ENCODE peak calls at places on chromosome 3, in four cellular contexts. Q, P, A and W are unnamed samples. For H3K4me1, the result is how much of the 10 kb centered on the place peaks cover.

GRCh38 chr3:86180696-86181095 is 810.3 kb downstream of the VGLL3 start:
- DNase-seq in Q (no peak), P (no peak), A (no peak), W (no peak)

GRCh38 chr3:79598594-79598993 is 169.2 kb downstream of the ROBO1 start:
- DNase-seq in Q (no peak), P (no peak), A (no peak), W (no peak)

GRCh38 chr3:27567251-27567650 is 83.1 kb upstream of the SLC4A7 start:
- DNase-seq in Q (no peak), P (no peak), A (no peak), W (no peak)

GRCh38 chr3:108907194-108907593 is 46.5 kb downstream of the GUCA1C start:
- DNase-seq in Q (no peak), P (no peak), A (no peak), W (no peak)

GRCh38 chr3:1967525-1967924 is 131.1 kb upstream of the CNTN4 start:
- DNase-seq in Q (no peak), P (no peak), A (no peak), W (no peak)

GRCh38 chr3:61772439-61772838 is 211.1 kb downstream of the PTPRG start:
- DNase-seq in Q (no peak), P (no peak), A (no peak), W (no peak)

GRCh38 chr3:12897537-12898289 is 56.3 kb upstream of the RPL32 start:
- DNase-seq in Q (no peak), P (no peak), A (peak), W (peak)

GRCh38 chr3:71872256-71872655 is 87.3 kb upstream of the PROK2 start:
- DNase-seq in Q (no peak), P (no peak), A (no peak), W (no peak)

GRCh38 chr3:45992133-45992729 is 3.4 kb downstream of the FYCO1 start:
- DNase-seq in Q (no peak), P (no peak), A (no peak), W (peak)

GRCh38 chr3:126293370-126294082 is 63.7 kb downstream of the KLF15 start:
- DNase-seq in Q (no peak), P (peak), A (peak), W (no peak)

GRCh38 chr3:38755130-38755529 is 60.9 kb downstream of the SCN10A start:
- DNase-seq in Q (no peak), P (peak), A (no peak), W (no peak)

GRCh38 chr3:79247367-79248103 is 520.3 kb downstream of the ROBO1 start:
- DNase-seq in Q (no peak), P (peak), A (peak), W (no peak)

GRCh38 chr3:37386627-37387230 is 212.3 kb upstream of the LRRFIP2 start:
- DNase-seq in Q (no peak), P (peak), A (no peak), W (no peak)

GRCh38 chr3:150248116-150248864 is 159.8 kb upstream of the TSC22D2 start:
- DNase-seq in Q (no peak), P (peak), A (no peak), W (no peak)

GRCh38 chr3:86958534-86958933 is 32.4 kb downstream of the VGLL3 start:
- DNase-seq in Q (no peak), P (peak), A (no peak), W (no peak)

GRCh38 chr3:162605651-162606204 is 1109.1 kb downstream of the OTOL1 start:
- DNase-seq in Q (no peak), P (no peak), A (no peak), W (no peak)

GRCh38 chr3:66196633-66197032 is 24.2 kb upstream of the SLC25A26 start:
- DNase-seq in Q (no peak), P (no peak), A (no peak), W (no peak)

GRCh38 chr3:48275292-48276027 is 34.6 kb downstream of the ZNF589 start:
- DNase-seq in Q (no peak), P (no peak), A (no peak), W (no peak)

GRCh38 chr3:186653984-186654383 is 11.8 kb upstream of the HRG start:
- DNase-seq in Q (no peak), P (peak), A (no peak), W (no peak)

GRCh38 chr3:111465081-111465670 is 76.8 kb upstream of the CD96 start:
- DNase-seq in Q (no peak), P (no peak), A (no peak), W (no peak)

GRCh38 chr3:37457392-37458065 is 283.1 kb upstream of the LRRFIP2 start:
- DNase-seq in Q (peak), P (peak), A (peak), W (peak)

GRCh38 chr3:172127929-172128580 is 88.7 kb downstream of the FNDC3B start:
- DNase-seq in Q (no peak), P (no peak), A (no peak), W (no peak)

GRCh38 chr3:183586477-183586876 is 31.0 kb upstream of the KLHL6 start:
- DNase-seq in Q (no peak), P (no peak), A (no peak), W (no peak)

GRCh38 chr3:191329654-191330308 is 545 bp downstream of the UTS2B start:
- DNase-seq in Q (peak), P (peak), A (peak), W (peak)

GRCh38 chr3:41198526-41198925 is 779 bp upstream of the CTNNB1 start:
- DNase-seq in Q (no peak), P (peak), A (no peak), W (peak)

GRCh38 chr3:141477224-141477623 is 9.6 kb upstream of the RASA2 start:
- DNase-seq in Q (no peak), P (peak), A (no peak), W (no peak)

GRCh38 chr3:15997274-15997943 is 177.1 kb upstream of the GALNT15 start:
- DNase-seq in Q (no peak), P (no peak), A (no peak), W (no peak)

GRCh38 chr3:47019201-47019600 is 39.7 kb downstream of the NBEAL2 start:
- DNase-seq in Q (no peak), P (no peak), A (no peak), W (no peak)

GRCh38 chr3:83514130-83514914 is 1444.5 kb upstream of the CADM2 start:
- DNase-seq in Q (no peak), P (no peak), A (no peak), W (no peak)

GRCh38 chr3:108972482-108972881 is 18.8 kb upstream of the GUCA1C start:
- DNase-seq in Q (no peak), P (no peak), A (no peak), W (no peak)

GRCh38 chr3:12187448-12188327 is 29.0 kb upstream of the TIMP4 start:
- DNase-seq in Q (no peak), P (peak), A (no peak), W (no peak)

GRCh38 chr3:179181021-179181472 is 32.9 kb downstream of the PIK3CA start:
- DNase-seq in Q (no peak), P (peak), A (no peak), W (no peak)

GRCh38 chr3:185729335-185729715 is 95.5 kb downstream of the IGF2BP2 start:
- DNase-seq in Q (no peak), P (peak), A (no peak), W (no peak)

GRCh38 chr3:98731720-98732238 is 31.4 kb upstream of the ST3GAL6 start:
- DNase-seq in Q (no peak), P (no peak), A (no peak), W (no peak)

GRCh38 chr3:174955513-174956001 is 96.4 kb downstream of the NAALADL2 start:
- DNase-seq in Q (no peak), P (peak), A (no peak), W (no peak)

GRCh38 chr3:62758296-62759066 is 116.7 kb downstream of the CADPS start:
- DNase-seq in Q (no peak), P (no peak), A (no peak), W (no peak)

GRCh38 chr3:59108091-59108815 is 58.4 kb upstream of the CFAP20DC start:
- DNase-seq in Q (no peak), P (no peak), A (no peak), W (no peak)

GRCh38 chr3:64262574-64263114 is 37.4 kb upstream of the PRICKLE2 start:
- DNase-seq in Q (no peak), P (no peak), A (no peak), W (no peak)
- H3K4me1 ChIP-seq in Q (half or more), P (under half), A (under half), W (under half)

GRCh38 chr3:119498188-119498987 is at the start of gene TIMMDC1:
- DNase-seq in Q (peak), P (peak), A (peak), W (peak)

GRCh38 chr3:119492810-119493209 is 5.5 kb upstream of the TIMMDC1 start:
- DNase-seq in Q (no peak), P (no peak), A (no peak), W (no peak)

GRCh38 chr3:119497824-119498187 is 541 bp upstream of the TIMMDC1 start:
- DNase-seq in Q (no peak), P (peak), A (peak), W (no peak)

GRCh38 chr3:119492128-119492527 is 6.2 kb upstream of the TIMMDC1 start:
- DNase-seq in Q (no peak), P (no peak), A (no peak), W (no peak)

DNA sequence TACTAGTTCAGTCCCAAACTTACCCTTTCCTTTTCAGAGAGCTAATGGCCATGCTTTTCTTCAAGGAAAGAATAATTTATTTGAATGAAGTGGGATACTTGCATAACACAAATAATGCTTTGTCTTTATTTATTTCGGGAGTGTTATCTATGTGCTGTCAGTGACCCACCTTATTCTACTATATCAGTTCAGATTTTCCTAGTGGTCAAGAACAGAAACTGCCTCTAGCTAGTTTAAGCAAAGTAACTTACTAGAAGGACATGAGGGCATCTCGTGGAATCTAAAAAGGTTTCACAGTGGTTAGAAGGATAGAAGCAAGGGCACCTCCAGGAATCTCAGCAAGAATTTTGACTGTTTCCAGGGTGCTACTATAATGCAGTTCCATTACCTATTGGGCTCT is 3.8 kb upstream of the TIMMDC1 start:
- DNase-seq in Q (no peak), P (no peak), A (no peak), W (no peak)
- TF ChIP-seq CTCF in Q (no peak), P (peak), A (no peak), W (no peak)

DNA sequence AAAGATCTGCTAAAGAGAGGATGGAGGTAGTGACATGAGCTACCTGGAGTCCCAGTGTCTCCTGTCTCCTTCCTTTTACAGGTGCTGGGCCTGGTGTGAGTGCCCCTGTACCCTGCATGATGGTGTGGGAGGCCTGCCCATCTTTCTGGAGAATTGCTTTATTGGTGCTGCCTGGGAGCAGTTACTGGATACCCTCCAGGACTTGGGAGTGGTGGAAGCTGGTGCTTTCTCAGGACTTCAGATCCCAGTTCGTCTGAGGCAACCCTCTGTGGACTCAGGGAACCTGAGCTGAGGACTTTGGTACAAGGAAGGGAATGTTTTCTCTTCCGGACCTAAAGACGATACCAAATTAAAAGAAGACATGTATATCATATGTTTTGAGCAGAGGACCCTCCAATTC is 18.3 kb upstream of the NUDT16 start:
- DNase-seq in Q (no peak), P (no peak), A (no peak), W (no peak)
- H3K4me1 ChIP-seq in Q (under half), P (under half), A (under half), W (under half)

DNA sequence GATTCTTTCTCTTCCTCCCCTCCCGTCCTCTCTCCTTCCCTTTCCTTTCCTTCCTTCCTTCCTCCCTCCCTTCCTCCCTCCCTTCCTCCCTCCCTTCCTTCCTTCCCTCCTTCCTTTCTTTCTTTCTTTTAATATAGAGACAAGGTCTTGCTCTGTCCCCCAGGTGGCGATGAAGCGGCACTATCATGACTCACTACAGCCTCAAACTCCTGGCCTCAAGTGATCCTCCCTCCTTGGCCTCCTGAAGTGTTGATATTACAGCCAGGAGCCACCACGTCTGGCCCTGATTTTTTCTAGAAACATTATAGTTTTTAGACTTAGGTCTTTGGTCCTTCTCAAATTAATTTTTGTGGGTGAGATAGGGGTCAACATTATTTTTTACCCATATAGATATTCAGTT is 15.5 kb downstream of the GRM2 start:
- DNase-seq in Q (no peak), P (no peak), A (no peak), W (no peak)
- TF ChIP-seq CTCF in Q (no peak), P (no peak), A (no peak), W (no peak)

GRCh38 chr3:100140976-100141375 is 26.7 kb upstream of the FILIP1L start:
- DNase-seq in Q (no peak), P (no peak), A (no peak), W (no peak)

GRCh38 chr3:100141576-100141975 is 27.3 kb upstream of the FILIP1L start:
- DNase-seq in Q (no peak), P (no peak), A (no peak), W (no peak)

GRCh38 chr3:100136921-100137320 is 22.6 kb upstream of the FILIP1L start:
- DNase-seq in Q (no peak), P (peak), A (no peak), W (peak)
- H3K4me1 ChIP-seq in Q (under half), P (under half), A (under half), W (under half)

GRCh38 chr3:146326875-146327543 is 76.1 kb upstream of the PLSCR4 start:
- DNase-seq in Q (no peak), P (peak), A (no peak), W (no peak)
- TF ChIP-seq CTCF in Q (peak), P (peak), A (peak), W (peak)

DNA sequence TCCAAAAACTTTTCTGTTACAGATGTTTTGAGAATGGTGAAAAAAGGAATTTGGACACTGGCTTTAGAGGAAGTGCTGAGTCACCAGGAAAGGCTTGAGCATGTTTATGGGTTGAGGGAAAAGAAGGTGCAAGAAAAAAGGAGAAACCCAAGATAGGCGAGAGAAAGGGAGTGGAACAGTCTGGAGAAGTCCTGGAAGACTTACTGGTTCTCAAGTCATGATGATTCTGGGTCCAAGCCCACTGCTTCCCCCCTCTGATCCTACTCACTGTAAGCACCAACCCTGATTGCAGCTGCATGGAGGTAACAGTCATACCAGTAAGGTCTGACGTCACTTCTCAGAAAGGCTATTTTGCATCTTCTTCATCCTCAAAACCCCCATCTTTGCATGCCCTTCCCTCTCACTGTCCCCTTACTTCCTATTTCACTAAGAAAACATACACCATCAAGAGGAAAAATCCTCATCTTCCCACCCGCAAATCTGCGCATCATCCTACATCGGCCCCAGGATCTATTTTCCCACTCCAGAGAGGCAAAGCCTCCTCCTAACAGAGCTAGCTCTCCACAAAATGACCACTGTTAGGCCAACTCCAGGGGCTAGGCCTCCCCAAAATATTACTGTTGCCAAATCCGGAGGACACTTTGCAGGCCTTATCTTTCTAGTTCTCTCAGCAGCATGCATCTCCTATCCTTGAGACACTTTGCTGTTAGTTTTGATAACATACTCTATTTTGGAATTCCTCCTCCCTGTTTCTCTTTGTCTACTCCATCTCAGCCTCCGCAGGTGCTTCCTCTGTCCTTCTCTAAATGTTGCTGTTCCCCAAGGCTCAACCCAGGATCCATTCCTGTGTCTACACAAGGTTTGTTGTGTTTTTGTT is 3.2 kb upstream of the ATP13A3 start:
- DNase-seq in Q (peak), P (peak), A (no peak), W (no peak)
- H3K4me1 ChIP-seq in Q (half or more), P (under half), A (under half), W (under half)